ENCODE peak calls at places on chromosomes 4 and X, in five cellular contexts. One of them, this sample, is unnamed.

GRCh38 chr4:168534535-168534934 is 37.7 kb downstream of the PALLD start:
- DNase-seq in transverse colon: no peak
- DNase-seq in GM23338: no peak
- DNase-seq in stomach: no peak
- DNase-seq in GM12892: no peak
- DNase-seq in this sample: no peak

GRCh38 chr4:7987148-7987989 is 47.7 kb upstream of the AFAP1 start:
- DNase-seq in transverse colon: peak
- DNase-seq in GM23338: peak
- DNase-seq in stomach: peak
- DNase-seq in GM12892: peak
- DNase-seq in this sample: peak

GRCh38 chr4:62408467-62408866 is 1208.3 kb downstream of the ADGRL3 start:
- DNase-seq in transverse colon: no peak
- DNase-seq in GM23338: no peak
- DNase-seq in stomach: no peak
- DNase-seq in GM12892: no peak
- DNase-seq in this sample: no peak

GRCh38 chrX:78140206-78140605 is 756 bp upstream of the TAF9B start:
- DNase-seq in transverse colon: no peak
- DNase-seq in GM23338: no peak
- DNase-seq in stomach: no peak
- DNase-seq in GM12892: no peak
- DNase-seq in this sample: no peak

GRCh38 chr4:182194115-182194834 is 48.9 kb upstream of the TENM3 start:
- DNase-seq in transverse colon: no peak
- DNase-seq in GM23338: no peak
- DNase-seq in stomach: no peak
- DNase-seq in GM12892: no peak
- DNase-seq in this sample: no peak

GRCh38 chr4:6268650-6269399 is 825 bp upstream of the WFS1 start:
- DNase-seq in transverse colon: no peak
- DNase-seq in GM23338: peak
- DNase-seq in stomach: no peak
- DNase-seq in GM12892: no peak
- DNase-seq in this sample: no peak

GRCh38 chrX:40996886-40997530 is 88.2 kb upstream of the USP9X start:
- DNase-seq in transverse colon: no peak
- DNase-seq in GM23338: peak
- DNase-seq in stomach: no peak
- DNase-seq in GM12892: no peak
- DNase-seq in this sample: peak

GRCh38 chr4:91936301-91936700 is 367.5 kb upstream of the GRID2 start:
- DNase-seq in transverse colon: no peak
- DNase-seq in GM23338: no peak
- DNase-seq in stomach: no peak
- DNase-seq in GM12892: no peak
- DNase-seq in this sample: no peak

GRCh38 chr4:95155759-95156451 is 392.9 kb downstream of the UNC5C start:
- DNase-seq in transverse colon: no peak
- DNase-seq in GM23338: peak
- DNase-seq in stomach: no peak
- DNase-seq in GM12892: no peak
- DNase-seq in this sample: peak

GRCh38 chr4:158316264-158316663 is 106.0 kb downstream of the TMEM144 start:
- DNase-seq in transverse colon: no peak
- DNase-seq in GM23338: no peak
- DNase-seq in stomach: no peak
- DNase-seq in GM12892: no peak
- DNase-seq in this sample: no peak

GRCh38 chrX:100750901-100751300 is 19.0 kb upstream of the SYTL4 start:
- DNase-seq in transverse colon: no peak
- DNase-seq in GM23338: no peak
- DNase-seq in stomach: no peak
- DNase-seq in GM12892: no peak
- DNase-seq in this sample: no peak

GRCh38 chrX:46408553-46409407 is 136.4 kb downstream of the ZNF674 start:
- DNase-seq in transverse colon: peak
- DNase-seq in GM23338: peak
- DNase-seq in stomach: peak
- DNase-seq in GM12892: peak
- DNase-seq in this sample: peak

GRCh38 chrX:47239898-47240545 is 7.2 kb downstream of the USP11 start:
- DNase-seq in transverse colon: no peak
- DNase-seq in GM23338: no peak
- DNase-seq in stomach: no peak
- DNase-seq in GM12892: no peak
- DNase-seq in this sample: no peak

GRCh38 chr4:73984736-73985527 is 3.1 kb downstream of the PPBP start:
- DNase-seq in transverse colon: no peak
- DNase-seq in GM23338: peak
- DNase-seq in stomach: no peak
- DNase-seq in GM12892: no peak
- DNase-seq in this sample: no peak

GRCh38 chr4:2101346-2102044 is 42.4 kb downstream of the NAT8L start:
- DNase-seq in transverse colon: no peak
- DNase-seq in GM23338: no peak
- DNase-seq in stomach: no peak
- DNase-seq in GM12892: no peak
- DNase-seq in this sample: no peak

GRCh38 chr4:139266583-139267257 is 13.3 kb downstream of the MGARP start:
- DNase-seq in transverse colon: peak
- DNase-seq in GM23338: peak
- DNase-seq in stomach: peak
- DNase-seq in GM12892: peak
- DNase-seq in this sample: no peak

GRCh38 chr4:111678466-111678865 is 466.8 kb upstream of the FAM241A start:
- DNase-seq in transverse colon: no peak
- DNase-seq in GM23338: no peak
- DNase-seq in stomach: no peak
- DNase-seq in GM12892: no peak
- DNase-seq in this sample: no peak

GRCh38 chr4:114417214-114417613 is 181.4 kb upstream of the UGT8 start:
- DNase-seq in transverse colon: no peak
- DNase-seq in GM23338: peak
- DNase-seq in stomach: no peak
- DNase-seq in GM12892: no peak
- DNase-seq in this sample: peak

GRCh38 chrX:71996138-71996537 is 85.5 kb downstream of the NHSL2 start:
- DNase-seq in transverse colon: peak
- DNase-seq in GM23338: no peak
- DNase-seq in stomach: peak
- DNase-seq in GM12892: no peak
- DNase-seq in this sample: no peak
- TF ChIP-seq POLR2AphosphoS5 in transverse colon: no peak
- TF ChIP-seq POLR2AphosphoS5 in GM23338: no peak
- TF ChIP-seq POLR2AphosphoS5 in stomach: no peak
- TF ChIP-seq POLR2AphosphoS5 in GM12892: no peak
- TF ChIP-seq POLR2AphosphoS5 in this sample: no peak

GRCh38 chr4:140995058-140995457 is 138.2 kb downstream of the RNF150 start:
- DNase-seq in transverse colon: no peak
- DNase-seq in GM23338: no peak
- DNase-seq in stomach: peak
- DNase-seq in GM12892: no peak
- DNase-seq in this sample: no peak
- TF ChIP-seq POLR2AphosphoS5 in transverse colon: peak
- TF ChIP-seq POLR2AphosphoS5 in GM23338: no peak
- TF ChIP-seq POLR2AphosphoS5 in stomach: peak
- TF ChIP-seq POLR2AphosphoS5 in GM12892: no peak
- TF ChIP-seq POLR2AphosphoS5 in this sample: no peak

GRCh38 chr4:76962406-76963135 is 13.0 kb downstream of the SEPTIN11 start:
- DNase-seq in transverse colon: no peak
- DNase-seq in GM23338: no peak
- DNase-seq in stomach: no peak
- DNase-seq in GM12892: no peak
- DNase-seq in this sample: no peak

GRCh38 chr4:76960014-76960413 is 10.5 kb downstream of the SEPTIN11 start:
- DNase-seq in transverse colon: no peak
- DNase-seq in GM23338: no peak
- DNase-seq in stomach: no peak
- DNase-seq in GM12892: no peak
- DNase-seq in this sample: no peak

GRCh38 chr4:76966024-76966579 is 16.6 kb downstream of the SEPTIN11 start:
- DNase-seq in transverse colon: no peak
- DNase-seq in GM23338: no peak
- DNase-seq in stomach: no peak
- DNase-seq in GM12892: no peak
- DNase-seq in this sample: no peak

GRCh38 chr4:76964769-76965168 is 15.2 kb downstream of the SEPTIN11 start:
- DNase-seq in transverse colon: no peak
- DNase-seq in GM23338: no peak
- DNase-seq in stomach: no peak
- DNase-seq in GM12892: no peak
- DNase-seq in this sample: no peak

DNA sequence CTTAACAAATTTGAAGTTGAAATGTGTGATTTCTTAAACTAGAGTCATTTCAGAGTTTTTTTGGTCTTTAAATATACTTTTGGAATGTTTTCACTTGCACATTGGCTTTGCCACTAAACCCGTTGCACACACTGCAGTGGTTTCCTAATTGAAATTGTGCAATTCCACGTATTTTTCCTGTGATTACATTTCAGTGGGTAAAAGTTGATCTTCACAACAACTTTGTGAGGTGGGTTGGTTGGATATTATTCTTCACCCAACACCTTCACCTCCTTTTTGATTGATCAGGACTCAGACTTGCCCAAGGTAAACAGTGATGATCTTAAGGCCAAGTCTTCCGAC is 13.6 kb downstream of the SEPTIN11 start:
- DNase-seq in transverse colon: no peak
- DNase-seq in GM23338: no peak
- DNase-seq in stomach: no peak
- DNase-seq in GM12892: no peak
- DNase-seq in this sample: no peak
- TF ChIP-seq POLR2AphosphoS5 in transverse colon: peak
- TF ChIP-seq POLR2AphosphoS5 in GM23338: no peak
- TF ChIP-seq POLR2AphosphoS5 in stomach: no peak
- TF ChIP-seq POLR2AphosphoS5 in GM12892: no peak
- TF ChIP-seq POLR2AphosphoS5 in this sample: no peak

DNA sequence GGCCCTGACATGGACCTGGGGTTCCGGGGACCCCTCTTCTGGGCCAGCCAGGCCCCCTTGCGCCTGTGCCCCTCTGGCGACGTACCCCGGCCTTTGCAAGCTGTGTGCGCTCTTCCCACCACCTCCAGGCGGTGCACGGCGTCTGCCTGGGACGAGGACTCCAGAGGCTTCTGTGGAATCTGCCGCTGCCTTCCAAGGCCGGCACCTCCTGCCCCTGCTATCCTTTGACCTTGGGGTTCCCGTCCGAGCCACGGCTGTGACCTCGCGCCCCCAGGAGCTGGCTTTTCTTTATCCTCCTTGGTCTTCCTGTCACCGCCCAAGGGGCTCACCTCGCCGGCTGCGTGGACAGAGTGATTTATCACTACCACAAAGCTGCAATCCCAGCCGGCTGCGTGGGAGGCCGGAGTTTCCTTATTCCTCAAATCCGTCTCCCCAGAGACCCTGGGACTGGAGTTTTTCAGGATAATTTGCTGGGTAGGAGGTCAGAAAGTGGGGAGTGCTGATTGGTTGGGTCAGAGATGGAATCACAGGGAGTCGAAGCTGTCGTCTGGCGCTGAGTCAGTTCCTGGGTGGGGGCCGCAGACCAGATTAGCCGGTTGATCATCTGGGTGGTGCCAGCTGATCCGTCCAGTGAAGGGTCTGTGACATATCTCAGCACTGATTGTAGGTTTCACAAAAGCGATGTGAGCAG is 19.9 kb upstream of the PLCXD1 start:
- DNase-seq in transverse colon: no peak
- DNase-seq in GM23338: peak
- DNase-seq in stomach: peak
- DNase-seq in GM12892: no peak
- DNase-seq in this sample: no peak
- TF ChIP-seq POLR2AphosphoS5 in transverse colon: no peak
- TF ChIP-seq POLR2AphosphoS5 in GM23338: no peak
- TF ChIP-seq POLR2AphosphoS5 in stomach: no peak
- TF ChIP-seq POLR2AphosphoS5 in GM12892: no peak
- TF ChIP-seq POLR2AphosphoS5 in this sample: peak

DNA sequence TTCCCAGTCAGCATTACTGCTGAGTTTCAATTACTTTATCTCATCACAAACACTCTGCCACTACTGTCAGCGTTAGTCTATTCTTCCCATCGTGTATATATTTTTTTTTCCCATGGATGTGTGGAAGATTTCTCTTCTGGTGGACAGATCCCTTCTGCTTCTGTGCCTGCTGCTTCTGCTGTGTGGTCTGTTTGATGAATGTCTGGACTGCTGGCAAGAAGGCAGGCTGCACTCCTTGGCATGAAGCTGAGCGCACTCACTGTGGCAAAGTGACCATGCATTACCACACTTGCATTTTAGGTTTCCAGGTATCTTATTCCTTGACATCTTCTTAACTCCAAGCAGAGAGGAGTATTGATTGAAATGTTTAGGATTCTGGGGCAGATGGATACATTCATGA is 107.0 kb upstream of the PAQR3 start:
- DNase-seq in transverse colon: no peak
- DNase-seq in GM23338: no peak
- DNase-seq in stomach: no peak
- DNase-seq in GM12892: no peak
- DNase-seq in this sample: no peak
- TF ChIP-seq POLR2AphosphoS5 in transverse colon: no peak
- TF ChIP-seq POLR2AphosphoS5 in GM23338: no peak
- TF ChIP-seq POLR2AphosphoS5 in stomach: no peak
- TF ChIP-seq POLR2AphosphoS5 in GM12892: no peak
- TF ChIP-seq POLR2AphosphoS5 in this sample: no peak

GRCh38 chr4:184347251-184348239 is 126.8 kb downstream of the IRF2 start:
- DNase-seq in transverse colon: peak
- DNase-seq in GM23338: peak
- DNase-seq in stomach: peak
- DNase-seq in GM12892: no peak
- DNase-seq in this sample: no peak
- TF ChIP-seq POLR2AphosphoS5 in transverse colon: peak
- TF ChIP-seq POLR2AphosphoS5 in GM23338: peak
- TF ChIP-seq POLR2AphosphoS5 in stomach: peak
- TF ChIP-seq POLR2AphosphoS5 in GM12892: no peak
- TF ChIP-seq POLR2AphosphoS5 in this sample: no peak

This sample was measured in HCT116.